ENCODE peak calls at places on chromosomes 2 and 18, in seven cellular contexts. K is IMR-90, H is K562, P is transverse colon, J is body of pancreas, F is esophagus squamous epithelium, Z is breast epithelium. A is an unnamed sample.

GRCh38 chr2:220959391-220959802 is 612.7 kb downstream of the EPHA4 start:
- DNase-seq in Z (no peak), P (no peak), J (no peak), H (no peak), F (no peak), K (peak; percentile 7), A (no peak)

GRCh38 chr2:47833516-47833968 is 50.6 kb downstream of the MSH6 start:
- DNase-seq in P (no peak), K (no peak), H (no peak), Z (no peak), J (no peak), F (no peak), A (no peak)

GRCh38 chr2:12774381-12774780 is 57.6 kb downstream of the TRIB2 start:
- DNase-seq in J (no peak), P (no peak), K (no peak), Z (no peak), F (no peak), H (no peak), A (no peak)

GRCh38 chr2:172516299-172516698 is 39.6 kb upstream of the PDK1 start:
- DNase-seq in K (peak; percentile 93), Z (no peak), H (no peak), J (no peak), F (no peak), P (no peak), A (no peak)

GRCh38 chr18:12516049-12516677 is 108.4 kb downstream of the PRELID3A start:
- DNase-seq in F (no peak), K (peak; percentile 21), Z (no peak), J (no peak), H (peak; percentile 40), P (no peak), A (no peak)

GRCh38 chr2:136404925-136405324 is 287.0 kb upstream of the CXCR4 start:
- DNase-seq in H (no peak), F (no peak), Z (no peak), J (no peak), P (no peak), K (no peak), A (no peak)

GRCh38 chr18:79801217-79801616 is 3.5 kb downstream of the KCNG2 start:
- DNase-seq in H (no peak), K (no peak), F (no peak), J (no peak), Z (peak; percentile 15), P (no peak), A (no peak)

GRCh38 chr18:75472906-75473305 is 45.4 kb upstream of the SMIM21 start:
- DNase-seq in Z (no peak), H (no peak), K (no peak), F (no peak), J (no peak), P (no peak), A (no peak)

GRCh38 chr2:48306409-48307284 is 223.3 kb upstream of the STON1 start:
- DNase-seq in H (no peak), F (no peak), P (no peak), Z (no peak), J (no peak), K (peak; percentile 26), A (no peak)

GRCh38 chr2:96923810-96924774 is 54.2 kb upstream of the SEMA4C start:
- DNase-seq in H (peak; percentile 93), P (no peak), Z (no peak), K (no peak), J (no peak), F (no peak), A (no peak)

GRCh38 chr2:215188078-215188477 is 49.7 kb upstream of the ABCA12 start:
- DNase-seq in J (no peak), F (no peak), K (no peak), Z (no peak), P (no peak), H (peak; percentile 25), A (no peak)

GRCh38 chr2:7083580-7084509 is 166.6 kb downstream of the RNF144A start:
- DNase-seq in H (peak; percentile 68), P (no peak), K (peak; percentile 25), J (no peak), Z (no peak), F (no peak), A (no peak)

GRCh38 chr2:174778479-174778962 is 14.2 kb upstream of the CHRNA1 start:
- DNase-seq in J (no peak), H (no peak), Z (no peak), P (peak; percentile 48), K (peak; percentile 99), F (no peak), A (peak; percentile 22)

GRCh38 chr2:46226620-46227019 is 70.6 kb upstream of the EPAS1 start:
- DNase-seq in J (no peak), H (no peak), K (no peak), F (no peak), P (no peak), Z (no peak), A (no peak)

GRCh38 chr2:217216316-217216715 is 356.5 kb upstream of the TNP1 start:
- DNase-seq in P (no peak), F (no peak), H (no peak), J (no peak), K (no peak), Z (no peak), A (no peak)

GRCh38 chr2:191631754-191632153 is 46.2 kb upstream of the NABP1 start:
- DNase-seq in H (peak; percentile 32), J (no peak), P (peak; percentile 41), Z (peak; percentile 52), K (peak; percentile 66), F (no peak), A (peak; percentile 31)

GRCh38 chr2:233747283-233747544 is 12.9 kb upstream of the UGT1A1 start:
- DNase-seq in F (no peak), H (no peak), K (no peak), Z (no peak), J (no peak), P (no peak), A (no peak)

GRCh38 chr2:225002656-225003045 is 39.6 kb downstream of the DOCK10 start:
- DNase-seq in P (no peak), Z (no peak), F (no peak), K (no peak), H (no peak), J (no peak), A (no peak)

GRCh38 chr2:45731146-45731545 is 79.7 kb downstream of the PRKCE start:
- DNase-seq in Z (no peak), J (no peak), F (no peak), K (peak; percentile 13), H (no peak), P (no peak), A (no peak)

GRCh38 chr2:29192526-29192925 is 77.3 kb downstream of the CLIP4 start:
- DNase-seq in K (peak; percentile 41), F (no peak), P (no peak), Z (no peak), J (no peak), H (no peak), A (no peak)

GRCh38 chr2:73232471-73233153 is 427 bp downstream of the PRADC1 start:
- DNase-seq in Z (no peak), H (peak; percentile 78), P (peak; percentile 57), K (no peak), F (no peak), J (peak; percentile 41), A (peak; percentile 14)

GRCh38 chr2:177331446-177331997 is 61.1 kb upstream of the AGPS start:
- DNase-seq in Z (no peak), H (no peak), F (no peak), J (no peak), K (no peak), P (no peak), A (no peak)

GRCh38 chr2:204177977-204178522 is 241.5 kb downstream of the ICOS start:
- DNase-seq in J (peak; percentile 58), P (peak; percentile 57), H (peak; percentile 35), K (no peak), F (no peak), Z (no peak), A (peak; percentile 42)

GRCh38 chr2:172252154-172252553 is 149.5 kb upstream of the DLX2 start:
- DNase-seq in J (no peak), K (no peak), F (no peak), H (peak; percentile 23), Z (no peak), P (no peak), A (no peak)

GRCh38 chr2:114507744-114508143 is 65.3 kb downstream of the DPP10 start:
- DNase-seq in F (no peak), H (no peak), Z (no peak), P (no peak), K (no peak), J (no peak), A (no peak)

DNA sequence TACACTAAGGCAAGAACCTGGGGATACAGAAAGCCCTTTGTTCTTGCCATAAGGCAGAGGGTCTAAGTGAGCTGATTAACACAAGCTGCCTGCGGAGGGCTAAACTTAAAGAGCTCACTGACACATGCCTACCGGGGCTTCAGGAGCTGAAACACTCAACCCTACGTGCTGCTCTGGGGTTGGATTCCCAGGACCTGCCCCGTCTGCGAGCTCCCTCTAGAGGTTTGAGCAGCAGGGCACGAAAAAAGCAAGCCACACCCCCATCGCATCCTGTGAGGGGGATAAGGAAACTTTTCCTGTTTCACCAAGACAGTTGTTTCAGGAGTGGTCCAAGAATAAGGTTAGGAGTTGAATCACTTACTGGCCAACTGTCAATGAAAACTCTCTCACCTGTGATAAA is 562.1 kb downstream of the TMX3 start:
- DNase-seq in F (no peak), P (no peak), J (no peak), K (no peak), H (no peak), Z (no peak), A (no peak)
- H3K27ac ChIP-seq in F (no peak overlapping the region), P (no peak overlapping the region), J (no peak overlapping the region), K (no peak overlapping the region), H (no peak overlapping the region), Z (no peak overlapping the region), A (no peak overlapping the region)

GRCh38 chr2:41992056-41992699 is 55.6 kb upstream of the PKDCC start:
- DNase-seq in P (no peak), J (no peak), K (no peak), F (no peak), H (no peak), Z (no peak), A (no peak)
- H3K4me3 ChIP-seq in P (no peak overlapping the region), J (no peak overlapping the region), K (no peak overlapping the region), F (no peak overlapping the region), H (no peak overlapping the region), Z (no peak overlapping the region), A (no peak overlapping the region)

GRCh38 chr2:197908191-197908590 is 103.8 kb downstream of the PLCL1 start:
- DNase-seq in Z (no peak), F (no peak), H (no peak), J (no peak), K (no peak), P (no peak), A (no peak)
- TF ChIP-seq POLR2A in Z (no peak), F (no peak), H (no peak), J (no peak), K (no peak), P (no peak), A (no peak)

DNA sequence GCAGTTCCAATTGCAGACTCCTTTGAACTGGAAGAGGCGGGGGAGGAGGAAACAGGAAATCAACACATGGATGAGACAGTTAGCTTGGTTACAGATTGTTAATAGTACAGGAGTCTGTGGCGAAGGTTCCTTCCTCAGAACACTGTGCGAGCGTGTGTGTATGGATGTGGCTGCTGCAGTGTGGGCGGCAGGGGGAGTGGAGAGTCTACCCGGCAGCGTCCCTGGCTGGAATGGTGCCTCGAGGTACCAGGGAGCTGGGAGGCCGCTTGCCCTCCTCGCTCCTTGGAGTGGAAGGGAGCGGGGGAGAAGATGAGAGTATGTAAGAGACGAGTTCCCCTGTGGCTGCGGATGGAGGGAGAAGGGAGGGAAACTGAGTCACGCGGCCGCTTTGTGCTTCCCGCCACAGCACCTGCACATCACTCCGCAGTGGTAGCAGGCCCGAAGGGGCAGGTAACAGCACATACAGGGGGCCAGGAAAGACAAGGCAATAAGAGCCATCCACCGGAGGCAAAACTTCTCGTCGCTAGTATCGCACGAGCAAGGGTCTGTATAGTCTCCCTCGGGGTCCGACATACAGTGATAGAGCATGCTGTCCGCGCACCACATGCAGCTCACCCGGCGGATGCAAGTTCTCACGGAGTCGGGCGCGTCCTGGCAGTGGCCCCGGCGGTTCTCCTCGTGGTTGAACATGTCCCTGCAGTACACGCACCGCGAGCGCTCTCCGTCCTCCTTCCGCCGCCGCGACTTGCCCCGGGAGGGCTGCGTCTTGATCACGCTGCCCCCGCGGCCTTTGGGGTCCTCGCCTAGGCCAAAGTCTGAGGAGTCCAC is 85.7 kb downstream of the ACTR2 start:
- DNase-seq in H (no peak), P (no peak), J (no peak), K (no peak), F (no peak), Z (peak; percentile 42), A (no peak)
- H3K27ac ChIP-seq in H (no peak overlapping the region), P (no peak overlapping the region), J (no peak overlapping the region), K (no peak overlapping the region), F (no peak overlapping the region), Z (no peak overlapping the region), A (no peak overlapping the region)